ENCODE peak calls at places on chromosomes 7 and 10, in nine cellular contexts. V is left cardiac atrium; H is foreskin fibroblast; Q is M059J; Y is activated T-cell treated with anti-CD3 and anti-CD28 coated beads, Interleukin-2, amount 50 U/mL, for 24 hours; S is SW 1271; F is NCI-H345; E is endodermal cell; A is choroid plexus epithelial cell. U is an unnamed sample.

GRCh38 chr10:29131952-29132820 is 156.7 kb upstream of the LYZL1 start:
- DNase-seq in V (peak), H (peak), Q (peak), Y (no peak), S (no peak), F (peak), E (no peak), A (peak), U (no peak)

GRCh38 chr7:27277628-27278027 is 35.0 kb downstream of the EVX1 start:
- DNase-seq in V (no peak), H (peak), Q (peak), Y (no peak), S (no peak), F (no peak), E (no peak), A (peak), U (no peak)

GRCh38 chr7:33669251-33669670 is 236.1 kb upstream of the BMPER start:
- DNase-seq in V (no peak), H (no peak), Q (no peak), Y (no peak), S (no peak), F (peak), E (no peak), A (peak), U (no peak)

GRCh38 chr7:2436341-2437104 is 33.1 kb downstream of the CHST12 start:
- DNase-seq in V (no peak), H (no peak), Q (no peak), Y (no peak), S (no peak), F (no peak), E (no peak), A (no peak), U (no peak)

GRCh38 chr7:139842414-139843210 is 13.5 kb downstream of the TBXAS1 start:
- DNase-seq in V (no peak), H (no peak), Q (peak), Y (no peak), S (no peak), F (no peak), E (no peak), A (peak), U (no peak)

GRCh38 chr10:100151901-100152300 is 33.9 kb downstream of the ERLIN1 start:
- DNase-seq in V (no peak), H (no peak), Q (no peak), Y (no peak), S (no peak), F (no peak), E (no peak), A (no peak), U (no peak)

GRCh38 chr10:52442576-52442975 is 128.5 kb downstream of the DKK1 start:
- DNase-seq in V (no peak), H (peak), Q (peak), Y (no peak), S (no peak), F (no peak), E (no peak), A (peak), U (no peak)

GRCh38 chr10:131848741-131849590 is 51.8 kb upstream of the PPP2R2D start:
- DNase-seq in V (no peak), H (no peak), Q (no peak), Y (peak), S (no peak), F (no peak), E (peak), A (no peak), U (no peak)

GRCh38 chr10:30747633-30748032 is 118.1 kb upstream of the LYZL2 start:
- DNase-seq in V (no peak), H (peak), Q (peak), Y (no peak), S (no peak), F (no peak), E (no peak), A (peak), U (no peak)

GRCh38 chr10:878333-878753 is 53.2 kb downstream of the LARP4B start:
- DNase-seq in V (no peak), H (peak), Q (no peak), Y (no peak), S (no peak), F (no peak), E (no peak), A (peak), U (no peak)

GRCh38 chr10:683448-684071 is 5.9 kb downstream of the DIP2C start:
- DNase-seq in V (no peak), H (peak), Q (peak), Y (no peak), S (no peak), F (no peak), E (no peak), A (peak), U (no peak)

GRCh38 chr7:35731349-35731748 is 36.4 kb upstream of the HERPUD2 start:
- DNase-seq in V (no peak), H (no peak), Q (no peak), Y (no peak), S (no peak), F (no peak), E (no peak), A (no peak), U (no peak)

GRCh38 chr7:146701166-146701565 is 584.6 kb downstream of the CNTNAP2 start:
- DNase-seq in V (no peak), H (no peak), Q (no peak), Y (no peak), S (no peak), F (peak), E (no peak), A (peak), U (no peak)

GRCh38 chr7:96120856-96121255 is 201.0 kb downstream of the SLC25A13 start:
- DNase-seq in V (no peak), H (peak), Q (no peak), Y (no peak), S (no peak), F (no peak), E (no peak), A (peak), U (no peak)

GRCh38 chr10:111298031-111298430 is 221.2 kb downstream of the ADRA2A start:
- DNase-seq in V (no peak), H (no peak), Q (no peak), Y (no peak), S (no peak), F (no peak), E (no peak), A (no peak), U (no peak)

GRCh38 chr7:87785368-87785995 is 90.7 kb downstream of the SLC25A40 start:
- DNase-seq in V (no peak), H (no peak), Q (no peak), Y (no peak), S (no peak), F (no peak), E (no peak), A (no peak), U (no peak)

GRCh38 chr10:49359349-49360231 is 36.3 kb downstream of the DRGX start:
- DNase-seq in V (no peak), H (peak), Q (peak), Y (no peak), S (no peak), F (peak), E (peak), A (peak), U (no peak)

GRCh38 chr7:128713794-128714193 is 25.4 kb upstream of the CALU start:
- DNase-seq in V (no peak), H (no peak), Q (peak), Y (no peak), S (no peak), F (no peak), E (no peak), A (no peak), U (no peak)

GRCh38 chr7:42351313-42351935 is 114.4 kb upstream of the GLI3 start:
- DNase-seq in V (no peak), H (peak), Q (no peak), Y (no peak), S (no peak), F (no peak), E (no peak), A (no peak), U (no peak)

GRCh38 chr10:11602919-11603523 is 8.4 kb downstream of the USP6NL start:
- DNase-seq in V (no peak), H (no peak), Q (peak), Y (no peak), S (no peak), F (peak), E (no peak), A (peak), U (no peak)

GRCh38 chr10:22475857-22476600 is 130.7 kb downstream of the SPAG6 start:
- DNase-seq in V (peak), H (peak), Q (no peak), Y (peak), S (no peak), F (no peak), E (no peak), A (no peak), U (no peak)

GRCh38 chr10:103281753-103282152 is 4.8 kb downstream of the INA start:
- DNase-seq in V (no peak), H (peak), Q (no peak), Y (no peak), S (no peak), F (peak), E (peak), A (peak), U (no peak)

GRCh38 chr7:83655951-83656556 is 7.1 kb upstream of the SEMA3E start:
- DNase-seq in V (no peak), H (peak), Q (peak), Y (no peak), S (peak), F (peak), E (peak), A (peak), U (no peak)

GRCh38 chr10:131024259-131025131 is 287.0 kb downstream of the TCERG1L start:
- DNase-seq in V (no peak), H (no peak), Q (no peak), Y (no peak), S (no peak), F (no peak), E (no peak), A (no peak), U (no peak)

GRCh38 chr10:62735464-62736188 is 68.9 kb upstream of the ADO start:
- DNase-seq in V (no peak), H (peak), Q (peak), Y (no peak), S (no peak), F (no peak), E (no peak), A (peak), U (no peak)

GRCh38 chr7:45258533-45259226 is 101.1 kb downstream of the RAMP3 start:
- DNase-seq in V (no peak), H (no peak), Q (no peak), Y (no peak), S (no peak), F (no peak), E (no peak), A (no peak), U (no peak)

GRCh38 chr7:111090834-111091233 is at the start of gene LRRN3:
- DNase-seq in V (peak), H (peak), Q (peak), Y (no peak), S (no peak), F (peak), E (peak), A (peak), U (no peak)

GRCh38 chr10:26491934-26492333 is 53.8 kb downstream of the APBB1IP start:
- DNase-seq in V (no peak), H (peak), Q (no peak), Y (no peak), S (no peak), F (no peak), E (no peak), A (no peak), U (no peak)

GRCh38 chr10:53111529-53111928 is 338.9 kb upstream of the MBL2 start:
- DNase-seq in V (no peak), H (no peak), Q (no peak), Y (no peak), S (no peak), F (no peak), E (no peak), A (no peak), U (no peak)